ENCODE peak calls at places on chromosome 17, in six cellular contexts. Z, N, X, S, A and F are unnamed samples. For H3K9me2 and H3K9me3, the result is how much of the 10 kb centered on the place peaks cover.

GRCh38 chr17:74745548-74746177 is 2.8 kb upstream of the NHERF1 start:
- DNase-seq in Z (no peak), N (no peak), X (no peak), S (no peak), A (no peak), F (no peak)

GRCh38 chr17:41308251-41308917 is 725 bp downstream of the KRTAP16-1 start:
- DNase-seq in Z (no peak), N (peak), X (no peak), S (no peak), A (no peak), F (peak)

GRCh38 chr17:76601042-76601441 is 15.4 kb upstream of the ST6GALNAC2 start:
- DNase-seq in Z (no peak), N (no peak), X (no peak), S (no peak), A (no peak), F (no peak)

GRCh38 chr17:82881900-82882714 is 42.3 kb upstream of the ZNF750 start:
- DNase-seq in Z (no peak), N (no peak), X (no peak), S (no peak), A (peak), F (no peak)

GRCh38 chr17:47239663-47240374 is 13.8 kb upstream of the ITGB3 start:
- DNase-seq in Z (peak), N (peak), X (peak), S (peak), A (peak), F (peak)

GRCh38 chr17:41617698-41618097 is 5.1 kb upstream of the KRT16 start:
- DNase-seq in Z (no peak), N (no peak), X (no peak), S (no peak), A (no peak), F (no peak)

GRCh38 chr17:68431661-68432071 is 25.6 kb downstream of the WIPI1 start:
- DNase-seq in Z (no peak), N (peak), X (peak), S (peak), A (peak), F (no peak)

GRCh38 chr17:8719291-8720246 is 25.1 kb downstream of the CCDC42 start:
- DNase-seq in Z (no peak), N (no peak), X (no peak), S (no peak), A (no peak), F (no peak)

DNA sequence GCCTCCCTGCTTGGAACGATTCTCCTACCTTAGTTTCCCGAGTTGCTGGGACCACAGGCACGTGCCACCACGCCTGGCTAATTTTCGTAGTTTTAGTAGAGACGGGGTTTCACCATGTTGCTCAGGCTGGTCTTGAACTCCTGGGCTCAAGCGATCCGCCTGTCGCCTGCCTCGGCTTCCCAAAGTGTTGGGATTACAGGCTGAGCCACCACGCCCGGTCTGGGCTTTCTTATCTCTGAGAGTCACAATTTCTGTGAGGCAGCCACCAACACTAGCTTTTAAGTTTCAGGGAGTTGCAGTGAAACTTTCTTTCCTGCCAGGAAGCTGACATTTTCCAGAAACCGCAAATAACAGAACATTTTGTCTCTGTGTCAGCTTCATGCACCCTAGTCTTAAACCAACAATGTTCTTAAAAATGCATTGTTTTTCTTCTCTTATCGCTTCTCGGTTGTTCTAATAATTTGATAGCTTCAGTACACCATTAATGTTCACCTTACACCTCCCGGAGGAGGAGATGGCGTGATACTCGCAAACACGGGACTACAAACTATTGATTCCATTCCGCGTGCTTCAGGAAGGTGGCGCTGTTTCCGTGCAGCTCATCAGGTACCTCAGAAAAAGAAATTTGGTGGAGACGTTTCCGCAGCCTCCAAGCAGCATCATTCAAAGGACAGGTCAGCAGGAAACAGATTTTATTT is 7.4 kb upstream of the DHRS7B start:
- DNase-seq in Z (peak), N (peak), X (peak), S (peak), A (peak), F (peak)
- TF ChIP-seq EZH2 in Z (no peak), N (no peak), X (no peak), S (no peak), A (no peak), F (no peak)

DNA sequence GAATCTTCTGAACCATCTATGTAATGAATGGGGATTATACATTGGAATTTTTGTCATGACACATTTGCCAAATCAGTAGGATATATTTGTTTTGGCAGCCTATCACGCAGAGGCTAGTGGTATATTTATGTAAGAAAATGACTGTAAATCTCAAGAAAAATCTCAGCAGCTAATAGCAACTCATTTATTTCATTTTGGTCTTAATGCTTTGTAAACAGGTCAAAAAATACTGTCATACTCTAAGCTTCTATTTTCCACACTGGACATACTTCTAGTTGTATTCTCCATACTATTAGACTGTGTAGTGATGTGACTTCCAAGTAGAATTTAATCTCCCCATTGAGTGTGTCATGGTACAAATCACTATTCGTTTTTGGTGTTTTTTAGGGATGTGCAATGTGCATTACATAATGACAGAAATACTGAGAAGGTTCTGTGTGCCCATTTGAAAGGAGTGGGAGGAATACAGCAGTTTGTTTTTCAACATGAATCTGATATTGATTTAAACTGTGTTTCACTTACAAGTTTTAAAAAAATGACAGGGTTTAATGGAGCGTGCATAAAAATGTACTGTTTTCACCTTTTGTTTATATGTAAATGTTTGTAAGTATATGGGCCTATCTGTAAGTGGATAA is 29.1 kb downstream of the CLUH start:
- DNase-seq in Z (no peak), N (no peak), X (peak), S (no peak), A (no peak), F (no peak)
- H3K9me2 ChIP-seq in Z (under half), N (under half), X (under half), S (under half), A (under half), F (under half)

DNA sequence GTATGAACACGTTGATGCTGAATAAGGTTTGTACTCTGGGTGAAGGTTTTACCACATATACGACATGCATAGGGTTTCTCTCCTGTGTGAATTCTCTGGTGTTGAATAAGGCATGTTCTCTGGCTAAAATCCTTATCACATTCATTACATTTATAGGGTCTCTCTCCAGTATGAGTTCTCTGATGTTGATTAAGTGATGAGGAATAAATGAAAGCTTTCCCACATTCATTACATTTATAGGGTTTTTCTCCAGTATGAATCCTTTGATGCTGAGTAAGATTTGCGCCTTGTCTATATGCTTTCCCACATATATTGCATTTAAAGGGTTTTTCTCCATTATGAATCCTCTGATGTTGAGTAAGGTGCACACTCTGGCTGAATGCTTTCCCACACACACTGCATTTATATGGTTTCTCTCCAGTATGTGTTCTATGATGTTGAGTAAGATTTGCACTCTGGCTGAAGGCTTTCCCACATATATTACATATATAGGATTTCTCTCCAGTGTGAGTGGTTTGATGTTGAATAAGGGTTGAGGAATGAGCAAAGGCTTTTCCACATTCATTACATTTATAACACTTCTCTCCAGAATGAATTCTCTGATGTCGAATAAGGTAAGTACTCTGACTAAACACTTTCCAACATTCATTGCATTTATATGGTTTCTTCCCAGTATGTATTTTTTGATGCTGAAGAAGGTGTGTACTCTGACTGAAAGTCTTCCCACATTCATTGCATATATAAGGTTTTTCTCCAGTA is 16.9 kb downstream of the ZNF287 start:
- DNase-seq in Z (no peak), N (no peak), X (no peak), S (no peak), A (no peak), F (no peak)
- H3K9me3 ChIP-seq in Z (under half), N (under half), X (half or more), S (under half), A (under half), F (under half)

GRCh38 chr17:34364741-34365140 is 1.7 kb upstream of the CCL1 start:
- DNase-seq in Z (no peak), N (no peak), X (no peak), S (no peak), A (no peak), F (no peak)
- TF ChIP-seq EZH2 in Z (no peak), N (no peak), X (no peak), S (no peak), A (no peak), F (no peak)

DNA sequence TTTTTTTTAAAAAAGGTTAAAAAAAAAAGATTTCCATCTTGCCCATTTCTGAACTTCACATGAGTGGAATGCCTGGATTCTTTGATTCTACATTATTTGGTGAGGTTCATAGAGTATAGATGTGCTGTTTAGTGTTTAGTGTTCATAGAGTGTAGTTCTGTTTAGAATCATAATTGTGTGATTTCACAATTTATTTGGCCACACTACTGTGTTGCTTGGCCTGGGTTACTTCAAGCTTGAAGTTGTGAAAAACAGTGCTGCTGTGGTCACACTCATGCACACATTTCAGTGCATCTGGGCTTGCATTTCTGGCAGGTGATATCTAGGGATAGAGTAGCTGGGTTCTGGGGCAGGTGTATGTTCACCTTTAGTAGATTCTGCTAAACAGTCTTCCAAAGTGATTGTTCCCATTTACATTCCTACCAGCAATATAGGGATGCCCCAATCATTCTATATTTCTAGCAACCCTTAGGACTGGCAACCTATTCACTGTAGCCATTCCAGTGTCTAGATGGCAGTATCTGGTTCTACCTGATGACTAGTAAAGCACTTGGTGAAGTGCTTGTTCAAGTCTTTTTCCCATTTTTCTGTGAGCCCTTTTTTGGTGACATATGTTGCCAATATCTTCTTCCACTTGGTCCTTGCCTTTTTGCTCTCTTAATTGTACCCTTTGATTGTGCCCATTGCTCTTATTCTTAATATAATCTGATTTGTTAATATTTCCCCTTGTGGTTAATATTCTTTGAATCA is 50.6 kb upstream of the RBFOX3 start:
- DNase-seq in Z (no peak), N (no peak), X (no peak), S (no peak), A (no peak), F (no peak)
- H3K9me2 ChIP-seq in Z (under half), N (under half), X (under half), S (under half), A (under half), F (under half)

GRCh38 chr17:12568358-12569251 is 97.1 kb upstream of the MYOCD start:
- DNase-seq in Z (no peak), N (no peak), X (no peak), S (no peak), A (no peak), F (no peak)

GRCh38 chr17:12571606-12572005 is 94.1 kb upstream of the MYOCD start:
- DNase-seq in Z (no peak), N (no peak), X (no peak), S (no peak), A (no peak), F (no peak)

GRCh38 chr17:12566281-12567002 is 99.2 kb upstream of the MYOCD start:
- DNase-seq in Z (no peak), N (no peak), X (no peak), S (no peak), A (no peak), F (no peak)

DNA sequence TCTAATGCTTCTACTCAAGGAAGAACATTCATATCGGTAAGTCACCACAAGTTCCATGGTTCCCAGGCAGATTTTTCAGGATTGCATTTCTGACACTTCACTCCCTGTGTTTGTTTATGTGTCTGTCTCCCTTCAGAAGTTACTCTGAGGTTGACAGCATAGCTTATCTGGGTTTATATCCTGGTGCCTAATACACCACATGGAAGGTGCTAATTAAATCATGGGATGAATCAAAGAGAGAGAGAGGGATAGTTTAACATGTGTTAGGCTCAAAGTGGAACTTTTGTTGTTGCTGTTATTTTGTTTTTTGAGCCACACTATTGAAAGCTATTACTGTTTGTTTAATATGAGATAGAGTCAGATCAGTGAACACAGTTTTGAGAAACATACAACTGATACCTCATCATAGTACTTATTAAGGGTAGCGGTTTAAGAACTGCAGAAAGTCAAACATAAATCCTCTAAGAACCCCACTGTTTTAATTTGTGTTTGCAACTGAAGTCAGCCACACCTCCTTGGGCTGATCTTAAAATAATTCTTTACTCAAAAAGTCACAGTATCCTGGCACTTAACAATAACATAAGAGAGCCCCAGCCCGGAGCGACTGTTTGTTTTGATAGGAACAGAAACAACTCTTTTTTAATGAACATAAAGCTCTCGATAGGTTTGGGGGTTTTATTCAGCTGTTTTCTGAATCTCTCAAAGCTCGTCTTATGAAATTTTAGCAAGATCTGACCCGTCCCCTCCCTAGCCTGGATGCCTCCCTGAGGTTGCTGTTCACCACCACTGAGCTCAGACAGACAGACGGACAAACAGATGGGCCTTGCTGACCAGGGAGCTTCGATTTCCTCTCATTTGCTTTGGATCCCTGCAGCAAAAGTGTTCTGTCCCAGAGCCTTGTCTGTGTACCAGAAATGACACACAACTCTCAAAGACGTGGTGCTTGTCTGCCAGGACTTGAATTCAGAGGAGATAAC is 98.3 kb upstream of the MYOCD start:
- DNase-seq in Z (no peak), N (no peak), X (no peak), S (no peak), A (no peak), F (no peak)
- H3K9me3 ChIP-seq in Z (under half), N (under half), X (under half), S (under half), A (under half), F (under half)

DNA sequence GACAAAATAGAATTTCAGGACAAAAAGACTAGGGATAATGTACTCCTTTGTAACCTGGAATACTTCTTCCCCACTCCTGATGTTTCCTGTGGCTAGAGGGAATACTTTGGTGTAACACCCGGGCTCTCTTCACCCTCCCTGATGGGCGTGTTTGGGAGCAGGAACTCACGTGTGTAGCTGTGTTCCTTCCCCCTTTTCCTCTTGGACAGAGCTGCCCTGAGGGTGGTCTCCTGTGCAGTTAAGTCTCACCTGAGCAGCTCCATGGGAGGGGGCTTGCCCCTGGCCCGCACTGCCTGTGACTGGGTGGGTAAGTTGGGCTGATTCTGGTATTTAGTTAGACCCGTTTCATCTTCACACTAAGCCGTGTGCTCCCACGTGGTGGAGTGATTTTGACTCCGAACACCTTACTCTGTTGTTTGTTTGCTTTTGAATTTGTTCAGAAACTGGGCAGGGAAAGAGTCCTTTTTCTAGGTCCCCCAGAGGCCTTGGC is 87.9 kb downstream of the OR1D5 start:
- DNase-seq in Z (no peak), N (no peak), X (peak), S (peak), A (no peak), F (no peak)
- TF ChIP-seq EZH2 in Z (no peak), N (no peak), X (no peak), S (no peak), A (no peak), F (no peak)

DNA sequence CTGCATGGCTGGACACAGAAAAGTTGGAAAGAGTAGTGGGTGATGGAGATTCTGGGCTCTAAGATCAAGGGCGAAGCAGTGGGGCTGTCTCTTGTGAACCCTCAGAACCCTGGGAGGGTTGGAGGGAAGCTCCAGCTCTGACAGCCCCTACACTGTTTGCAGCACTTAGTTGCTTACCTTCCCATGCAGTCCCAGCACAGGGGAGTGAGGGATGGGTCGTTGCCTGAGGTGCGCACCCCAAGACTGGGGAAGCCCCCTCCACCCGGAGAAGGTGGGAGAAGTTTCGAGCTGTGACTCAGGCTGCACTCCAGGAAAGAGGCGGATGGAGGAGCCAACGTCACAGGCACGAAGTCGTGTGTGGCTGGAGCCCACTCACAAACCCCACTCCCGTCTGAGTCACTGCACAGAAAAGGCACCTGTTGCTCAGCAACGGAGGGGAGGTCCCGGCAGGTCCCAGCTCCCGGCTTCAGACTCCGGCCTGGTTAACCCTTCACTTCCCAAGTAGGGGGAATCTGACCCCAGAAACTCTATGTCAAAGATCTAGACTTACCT is 60.1 kb downstream of the AIPL1 start:
- DNase-seq in Z (peak), N (peak), X (peak), S (peak), A (peak), F (no peak)
- H3K9me2 ChIP-seq in Z (under half), N (under half), X (under half), S (under half), A (under half), F (under half)

GRCh38 chr17:7579839-7580630 is 597 bp downstream of the CD68 start:
- DNase-seq in Z (no peak), N (no peak), X (no peak), S (no peak), A (no peak), F (peak)
- H3K9me3 ChIP-seq in Z (under half), N (under half), X (under half), S (under half), A (under half), F (under half)